ENCODE peak calls at places on chromosomes 16 and 17, in five cellular contexts. One of them, this sample, is unnamed.

GRCh38 chr17:63309021-63309420 is 137.1 kb downstream of the CYB561 start:
- DNase-seq in CD8-positive, alpha-beta memory T cell: no peak
- DNase-seq in HFF-Myc: no peak
- DNase-seq in PC-3: peak
- DNase-seq in EH: peak
- DNase-seq in this sample: peak

GRCh38 chr17:61309362-61309761 is 90.3 kb upstream of the TBX2 start:
- DNase-seq in PC-3: no peak
- DNase-seq in EH: no peak
- DNase-seq in CD8-positive, alpha-beta memory T cell: no peak
- DNase-seq in HFF-Myc: no peak
- DNase-seq in this sample: no peak

GRCh38 chr17:40846515-40847155 is 20.4 kb downstream of the KRT12 start:
- DNase-seq in PC-3: peak
- DNase-seq in CD8-positive, alpha-beta memory T cell: no peak
- DNase-seq in HFF-Myc: no peak
- DNase-seq in EH: peak
- DNase-seq in this sample: no peak

GRCh38 chr17:36728030-36728991 is 126.9 kb downstream of the MRM1 start:
- DNase-seq in PC-3: no peak
- DNase-seq in EH: no peak
- DNase-seq in CD8-positive, alpha-beta memory T cell: no peak
- DNase-seq in HFF-Myc: no peak
- DNase-seq in this sample: no peak

GRCh38 chr17:82300228-82300627 is 17.2 kb downstream of the CD7 start:
- DNase-seq in PC-3: no peak
- DNase-seq in HFF-Myc: no peak
- DNase-seq in CD8-positive, alpha-beta memory T cell: no peak
- DNase-seq in EH: no peak
- DNase-seq in this sample: no peak

GRCh38 chr17:28839221-28839620 is 3.4 kb downstream of the FAM222B start:
- DNase-seq in CD8-positive, alpha-beta memory T cell: no peak
- DNase-seq in HFF-Myc: no peak
- DNase-seq in EH: peak
- DNase-seq in PC-3: no peak
- DNase-seq in this sample: no peak

GRCh38 chr16:71467810-71468209 is 5.8 kb upstream of the ZNF23 start:
- DNase-seq in CD8-positive, alpha-beta memory T cell: peak
- DNase-seq in EH: peak
- DNase-seq in HFF-Myc: no peak
- DNase-seq in PC-3: peak
- DNase-seq in this sample: peak

GRCh38 chr16:73546351-73546845 is 498.5 kb upstream of the ZFHX3 start:
- DNase-seq in HFF-Myc: no peak
- DNase-seq in CD8-positive, alpha-beta memory T cell: no peak
- DNase-seq in PC-3: no peak
- DNase-seq in EH: no peak
- DNase-seq in this sample: no peak

GRCh38 chr17:8518858-8519257 is 83.2 kb downstream of the NDEL1 start:
- DNase-seq in EH: no peak
- DNase-seq in HFF-Myc: no peak
- DNase-seq in CD8-positive, alpha-beta memory T cell: no peak
- DNase-seq in PC-3: no peak
- DNase-seq in this sample: no peak

GRCh38 chr16:66553223-66553622 is 847 bp downstream of the CKLF start:
- DNase-seq in EH: peak
- DNase-seq in HFF-Myc: no peak
- DNase-seq in CD8-positive, alpha-beta memory T cell: peak
- DNase-seq in PC-3: no peak
- DNase-seq in this sample: no peak

GRCh38 chr17:60077672-60078519 is 825 bp downstream of the HEATR6 start:
- DNase-seq in PC-3: no peak
- DNase-seq in EH: no peak
- DNase-seq in HFF-Myc: no peak
- DNase-seq in CD8-positive, alpha-beta memory T cell: no peak
- DNase-seq in this sample: peak

GRCh38 chr17:47274319-47275069 is 20.9 kb downstream of the ITGB3 start:
- DNase-seq in EH: no peak
- DNase-seq in HFF-Myc: no peak
- DNase-seq in PC-3: no peak
- DNase-seq in CD8-positive, alpha-beta memory T cell: no peak
- DNase-seq in this sample: no peak